ENCODE peak calls at places on chromosomes 7 and 10, in six cellular contexts. B is GM12891, G is K562, D is GM12878, C is H1, V is GM12892. R is an unnamed sample.

GRCh38 chr7:148501707-148502139 is 88.8 kb upstream of the C7orf33 start:
- DNase-seq in D (peak; percentile 69), G (no peak), V (no peak), C (peak; percentile 62), B (no peak), R (no peak)

GRCh38 chr10:97876387-97876786 is 26.7 kb downstream of the GOLGA7B start:
- DNase-seq in G (no peak), V (no peak), D (no peak), B (no peak), C (no peak), R (no peak)

GRCh38 chr10:17685227-17685840 is 41.4 kb downstream of the STAM start:
- DNase-seq in G (no peak), V (no peak), C (no peak), B (no peak), D (peak; percentile 28), R (no peak)

GRCh38 chr7:139061416-139061815 is 25.6 kb upstream of the ZC3HAV1L start:
- DNase-seq in B (no peak), G (no peak), D (no peak), C (no peak), V (no peak), R (no peak)

GRCh38 chr10:88077977-88078376 is 214.6 kb downstream of the PTEN start:
- DNase-seq in V (no peak), G (no peak), D (no peak), B (no peak), C (no peak), R (no peak)

GRCh38 chr10:19014034-19014433 is 34.6 kb upstream of the MALRD1 start:
- DNase-seq in D (no peak), B (no peak), V (no peak), C (no peak), G (no peak), R (no peak)

GRCh38 chr10:111243126-111243525 is 166.3 kb downstream of the ADRA2A start:
- DNase-seq in V (no peak), D (no peak), C (no peak), G (no peak), B (no peak), R (no peak)

GRCh38 chr7:72622532-72622931 is 205.5 kb downstream of the TYW1B start:
- DNase-seq in D (no peak), G (no peak), B (no peak), V (no peak), C (no peak), R (no peak)

GRCh38 chr10:47065903-47066302 is 154.7 kb downstream of the PTPN20 start:
- DNase-seq in B (no peak), V (no peak), D (no peak), C (no peak), G (no peak), R (no peak)

GRCh38 chr7:28808786-28809533 is 149.2 kb downstream of the TRIL start:
- DNase-seq in B (peak; percentile 25), D (no peak), C (peak; percentile 72), V (no peak), G (peak; percentile 28), R (peak; percentile 31)

GRCh38 chr7:22805227-22805626 is 17.4 kb downstream of the TOMM7 start:
- DNase-seq in C (no peak), G (no peak), D (no peak), B (no peak), V (no peak), R (no peak)

GRCh38 chr10:91756286-91756685 is 41.9 kb upstream of the TNKS2 start:
- DNase-seq in C (no peak), G (no peak), V (no peak), B (no peak), D (no peak), R (no peak)

GRCh38 chr7:54015251-54015650 is 526.9 kb upstream of the VSTM2A start:
- DNase-seq in B (no peak), G (no peak), C (no peak), D (no peak), V (no peak), R (no peak)

GRCh38 chr7:30790391-30790790 is 19.2 kb downstream of the MINDY4 start:
- DNase-seq in D (no peak), V (no peak), B (no peak), G (no peak), C (no peak), R (no peak)

GRCh38 chr7:34747842-34748241 is 89.8 kb downstream of the NPSR1 start:
- DNase-seq in B (no peak), C (no peak), V (no peak), D (no peak), G (no peak), R (peak; percentile 4)

GRCh38 chr7:8436965-8437364 is 3.6 kb downstream of the NXPH1 start:
- DNase-seq in V (peak; percentile 43), C (peak; percentile 93), G (peak; percentile 73), B (peak; percentile 56), D (peak; percentile 4), R (no peak)

GRCh38 chr10:24723386-24723787 is 300 bp downstream of the ARHGAP21 start:
- DNase-seq in G (peak; percentile 38), D (no peak), B (peak; percentile 33), V (peak; percentile 26), C (no peak), R (peak; percentile 76)
- TF ChIP-seq TAF1 in G (no peak), D (no peak), B (no peak), V (no peak), C (no peak), R (no peak)

GRCh38 chr7:70810558-70811139 is 321.3 kb upstream of the GALNT17 start:
- DNase-seq in C (no peak), G (no peak), D (no peak), V (no peak), B (no peak), R (no peak)

GRCh38 chr7:70807650-70808049 is 324.3 kb upstream of the GALNT17 start:
- DNase-seq in D (no peak), G (peak; percentile 30), C (no peak), B (no peak), V (no peak), R (no peak)

GRCh38 chr7:70805360-70805759 is 326.6 kb upstream of the GALNT17 start:
- DNase-seq in D (peak; percentile 75), G (no peak), C (no peak), B (no peak), V (no peak), R (no peak)

GRCh38 chr7:70812511-70812910 is 319.4 kb upstream of the GALNT17 start:
- DNase-seq in C (no peak), G (no peak), D (no peak), V (no peak), B (no peak), R (no peak)

DNA sequence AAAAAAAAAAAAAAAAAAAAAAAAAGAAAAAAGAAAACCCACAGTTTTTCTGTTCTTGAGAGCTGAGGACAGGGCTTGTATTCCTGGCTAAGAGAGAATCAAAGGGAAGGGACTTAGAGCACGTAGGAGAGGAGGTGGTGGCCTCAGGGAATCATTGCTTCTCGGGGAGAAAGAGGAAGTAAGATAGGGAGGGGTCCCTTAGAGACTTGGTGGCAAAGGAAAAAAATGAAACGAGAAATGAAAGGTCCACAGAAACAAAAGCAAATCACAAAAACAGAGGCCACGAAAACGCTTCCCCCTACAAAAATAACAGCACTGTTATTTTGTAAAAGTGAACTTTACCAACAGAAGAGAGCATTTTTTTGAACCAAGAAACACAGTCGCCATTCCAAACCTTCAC is 323.1 kb upstream of the GALNT17 start:
- DNase-seq in D (no peak), C (no peak), V (no peak), G (no peak), B (no peak), R (no peak)
- TF ChIP-seq TAF1 in D (no peak), C (no peak), V (no peak), G (no peak), B (no peak), R (no peak)

DNA sequence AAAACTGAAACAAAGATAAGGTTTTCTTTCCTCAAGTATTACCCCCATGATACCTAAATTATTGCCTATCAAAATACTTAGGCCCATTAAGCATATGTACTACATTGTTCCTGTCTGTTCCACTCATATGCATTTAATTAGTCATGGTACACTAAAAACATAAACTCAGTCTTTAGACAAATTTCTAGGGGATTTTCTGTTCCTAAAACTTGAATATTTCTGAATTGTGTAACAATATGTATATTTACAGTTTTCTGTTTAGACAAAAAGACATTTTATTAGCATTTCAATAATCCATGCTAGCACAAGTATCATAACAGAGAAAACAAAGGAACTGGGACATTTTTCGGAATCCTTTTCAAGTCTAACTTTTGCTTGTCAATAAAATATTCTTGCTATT is 234.2 kb downstream of the CRPPA start:
- DNase-seq in C (no peak), G (no peak), D (no peak), B (no peak), V (no peak), R (no peak)
- TF ChIP-seq TAF1 in C (no peak), G (no peak), D (no peak), B (no peak), V (no peak), R (no peak)

DNA sequence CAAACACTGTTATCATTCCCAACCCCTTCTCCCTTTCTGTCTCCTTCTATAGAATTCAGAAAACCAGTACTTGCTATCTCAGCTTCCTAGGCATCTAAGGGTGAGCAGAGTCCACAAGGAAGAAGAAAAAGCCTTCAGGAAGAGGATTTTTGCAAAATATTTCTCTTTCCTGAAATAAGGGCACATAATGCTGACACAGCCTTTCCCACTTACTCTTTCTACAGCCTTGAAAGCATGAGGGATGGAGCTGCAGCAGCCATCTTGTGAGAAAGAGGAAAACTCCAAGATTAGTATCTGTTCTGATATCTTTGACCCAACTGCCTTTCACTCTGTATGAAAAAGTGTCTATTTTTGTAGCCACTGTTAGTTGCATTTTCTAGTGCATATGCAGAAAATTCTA is 826.2 kb downstream of the KCNMA1 start:
- DNase-seq in C (no peak), G (no peak), B (no peak), D (no peak), V (no peak), R (no peak)
- TF ChIP-seq TAF1 in C (no peak), G (no peak), B (no peak), D (no peak), V (no peak), R (no peak)